ENCODE peak calls at places on chromosomes 1 and 21, in seven cellular contexts. U, R, K, H, W, C and P are unnamed samples.

GRCh38 chr1:117110774-117111173 is 10.8 kb downstream of the TRIM45 start:
- DNase-seq in U (no peak), R (no peak), K (no peak), H (no peak), W (no peak), C (no peak), P (no peak)

GRCh38 chr1:41758904-41759548 is 159.7 kb downstream of the HIVEP3 start:
- DNase-seq in U (no peak), R (no peak), K (no peak), H (no peak), W (no peak), C (no peak), P (no peak)

GRCh38 chr1:229641306-229641705 is 15.3 kb downstream of the URB2 start:
- DNase-seq in U (no peak), R (no peak), K (no peak), H (no peak), W (no peak), C (no peak), P (no peak)

GRCh38 chr1:245822997-245823396 is 668.2 kb downstream of the KIF26B start:
- DNase-seq in U (no peak), R (no peak), K (no peak), H (no peak), W (no peak), C (peak; percentile 55), P (no peak)

GRCh38 chr1:8873506-8874229 is 4.8 kb downstream of the ENO1 start:
- DNase-seq in U (peak; percentile 92), R (peak; percentile 85), K (peak; percentile 86), H (peak; percentile 80), W (peak; percentile 68), C (peak; percentile 93), P (peak; percentile 95)

GRCh38 chr1:151616505-151616849 is 4.6 kb downstream of the SNX27 start:
- DNase-seq in U (no peak), R (no peak), K (no peak), H (no peak), W (no peak), C (no peak), P (no peak)

GRCh38 chr1:214469290-214469689 is 82.1 kb downstream of the PTPN14 start:
- DNase-seq in U (no peak), R (no peak), K (no peak), H (no peak), W (no peak), C (no peak), P (no peak)

GRCh38 chr1:206863266-206863665 is 2.2 kb upstream of the IL20 start:
- DNase-seq in U (no peak), R (no peak), K (no peak), H (no peak), W (no peak), C (no peak), P (no peak)

GRCh38 chr1:234844479-234845031 is 234.6 kb upstream of the IRF2BP2 start:
- DNase-seq in U (no peak), R (no peak), K (no peak), H (no peak), W (no peak), C (no peak), P (no peak)

GRCh38 chr1:184608581-184608980 is 146.1 kb downstream of the EDEM3 start:
- DNase-seq in U (no peak), R (no peak), K (no peak), H (no peak), W (no peak), C (no peak), P (no peak)

GRCh38 chr21:25171438-25171837 is 435.8 kb downstream of the MRPL39 start:
- DNase-seq in U (no peak), R (no peak), K (no peak), H (no peak), W (no peak), C (no peak), P (no peak)

GRCh38 chr1:54850082-54850730 is 36.8 kb downstream of the DHCR24 start:
- DNase-seq in U (no peak), R (no peak), K (no peak), H (no peak), W (no peak), C (no peak), P (no peak)

GRCh38 chr1:153220606-153221303 is 3.4 kb downstream of the PRR9 start:
- DNase-seq in U (no peak), R (no peak), K (no peak), H (no peak), W (no peak), C (no peak), P (no peak)

GRCh38 chr1:94580367-94581115 is 39.0 kb upstream of the F3 start:
- DNase-seq in U (no peak), R (no peak), K (no peak), H (no peak), W (no peak), C (peak; percentile 9), P (no peak)

GRCh38 chr1:72281637-72282270 is 585 bp downstream of the NEGR1 start:
- DNase-seq in U (no peak), R (peak; percentile 24), K (peak; percentile 21), H (no peak), W (peak; percentile 4), C (no peak), P (peak; percentile 29)

GRCh38 chr21:42037943-42038342 is 27.8 kb upstream of the ZBTB21 start:
- DNase-seq in U (no peak), R (no peak), K (peak; percentile 37), H (no peak), W (no peak), C (no peak), P (peak; percentile 47)

GRCh38 chr1:245209658-245210415 is 55.1 kb downstream of the KIF26B start:
- DNase-seq in U (no peak), R (no peak), K (no peak), H (no peak), W (no peak), C (no peak), P (no peak)

GRCh38 chr1:57839067-57839466 is 415.2 kb upstream of the DAB1 start:
- DNase-seq in U (no peak), R (no peak), K (no peak), H (no peak), W (no peak), C (no peak), P (no peak)

GRCh38 chr21:34770581-34770980 is 101.8 kb downstream of the CLIC6 start:
- DNase-seq in U (no peak), R (no peak), K (no peak), H (no peak), W (no peak), C (no peak), P (no peak)

GRCh38 chr1:150383629-150384318 is 19.8 kb downstream of the RPRD2 start:
- DNase-seq in U (no peak), R (no peak), K (no peak), H (no peak), W (no peak), C (no peak), P (no peak)

GRCh38 chr1:18069903-18070302 is 37.7 kb upstream of the IGSF21 start:
- DNase-seq in U (no peak), R (no peak), K (no peak), H (no peak), W (peak; percentile 20), C (no peak), P (no peak)

GRCh38 chr1:203179328-203180009 is 3.8 kb upstream of the MYBPH start:
- DNase-seq in U (no peak), R (no peak), K (no peak), H (peak; percentile 47), W (no peak), C (no peak), P (no peak)

GRCh38 chr1:56414728-56415224 is 164.6 kb downstream of the PLPP3 start:
- DNase-seq in U (no peak), R (no peak), K (peak; percentile 48), H (no peak), W (no peak), C (peak; percentile 80), P (no peak)

DNA sequence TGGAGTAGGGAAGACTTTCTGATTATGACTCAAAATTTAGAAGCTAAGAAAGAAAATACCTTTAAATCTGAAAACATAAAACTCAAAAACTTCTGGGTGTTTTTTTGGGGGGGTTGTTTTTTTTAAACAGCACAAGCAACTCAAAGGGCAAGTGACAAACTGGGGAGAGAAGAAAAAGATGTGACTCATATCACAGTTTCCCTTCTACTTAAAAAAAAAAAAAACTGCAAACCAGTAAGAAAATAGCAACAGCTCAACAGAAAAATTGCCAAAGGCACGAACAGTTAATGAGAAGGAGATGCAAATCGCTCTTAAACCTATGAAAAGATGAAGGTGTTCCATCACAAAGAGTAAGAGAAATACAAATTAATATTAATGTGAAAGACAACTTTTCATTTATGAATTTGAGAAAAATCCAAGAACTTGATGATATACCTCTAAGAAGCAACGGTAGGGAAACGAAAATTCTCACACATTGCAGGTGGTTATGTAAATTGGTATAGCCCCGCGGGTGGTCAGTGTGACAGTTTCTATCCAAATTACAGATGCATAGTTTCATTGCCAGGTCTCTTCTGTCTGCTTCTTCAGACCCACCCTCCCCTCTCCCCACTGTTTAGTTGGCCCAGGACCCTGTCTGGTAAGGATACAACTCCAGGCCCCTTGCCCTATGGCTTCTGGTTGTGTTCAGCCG is 9.0 kb downstream of the IFNAR2 start:
- DNase-seq in U (no peak), R (no peak), K (no peak), H (no peak), W (no peak), C (no peak), P (no peak)
- H3K9me3 ChIP-seq in U (no peaks in the 10 kb centered on the region), R (no peaks in the 10 kb centered on the region), K (no peaks in the 10 kb centered on the region), H (no peaks in the 10 kb centered on the region), W (no peaks in the 10 kb centered on the region), C (no peaks in the 10 kb centered on the region), P (peaks cover 1% of the 10 kb centered on the region)

DNA sequence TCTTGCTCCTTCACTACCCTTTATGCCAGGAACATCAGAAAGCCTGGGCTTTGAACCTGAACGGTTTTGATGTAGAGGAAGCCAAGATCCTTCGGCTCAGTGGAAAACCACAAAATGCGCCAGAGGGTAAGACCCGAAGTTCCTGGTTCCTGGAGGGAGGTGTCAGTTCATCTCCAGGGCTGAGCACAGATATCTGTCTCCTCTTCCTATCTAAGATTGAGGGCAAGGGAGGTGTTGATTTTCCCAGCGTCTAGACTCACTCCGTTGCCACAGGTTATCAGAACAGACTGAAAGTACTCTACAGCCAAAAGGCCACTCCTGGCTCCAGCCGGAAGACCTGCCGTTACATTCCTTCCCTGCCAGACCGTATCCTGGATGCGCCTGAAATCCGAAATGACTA is 915 bp downstream of the CDC20 start:
- DNase-seq in U (no peak), R (no peak), K (no peak), H (no peak), W (no peak), C (no peak), P (no peak)
- H3K4me3 ChIP-seq in U (no peak overlapping the region), R (no peak overlapping the region), K (peak overlapping the region; percentile 65), H (no peak overlapping the region), W (no peak overlapping the region), C (peak overlapping the region; percentile 62), P (no peak overlapping the region)

GRCh38 chr1:164577291-164577690 is 18.3 kb downstream of the PBX1 start:
- DNase-seq in U (no peak), R (no peak), K (no peak), H (no peak), W (no peak), C (no peak), P (no peak)
- H3K9me3 ChIP-seq in U (no peaks in the 10 kb centered on the region), R (no peaks in the 10 kb centered on the region), K (no peaks in the 10 kb centered on the region), H (no peaks in the 10 kb centered on the region), W (no peaks in the 10 kb centered on the region), C (no peaks in the 10 kb centered on the region), P (no peaks in the 10 kb centered on the region)

DNA sequence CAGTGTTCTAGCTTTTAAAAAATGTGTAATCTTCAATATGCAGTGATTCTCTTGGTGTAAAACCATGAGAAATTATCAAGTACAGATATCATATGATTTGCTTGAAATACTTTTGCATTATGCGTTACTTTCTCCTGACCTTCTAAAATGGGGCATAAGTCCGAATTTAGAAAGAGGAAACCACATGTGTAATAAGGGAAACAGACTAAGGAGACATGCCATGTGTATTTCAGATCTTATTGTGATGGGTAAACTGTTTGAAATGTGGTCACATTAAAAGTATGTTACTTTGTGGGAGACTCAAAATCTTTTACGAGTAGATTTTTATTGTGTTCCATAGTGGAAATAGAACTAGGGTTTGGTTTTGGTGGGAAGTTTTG is 173.0 kb downstream of the NFIA start:
- DNase-seq in U (no peak), R (no peak), K (no peak), H (no peak), W (no peak), C (no peak), P (no peak)
- H3K4me3 ChIP-seq in U (no peak overlapping the region), R (no peak overlapping the region), K (no peak overlapping the region), H (peak overlapping the region; percentile 20), W (no peak overlapping the region), C (no peak overlapping the region), P (no peak overlapping the region)